ENCODE peak calls at places on chromosomes 13 and 19, in ten cellular contexts. E is progenitor cell of endocrine pancreas, J is neural progenitor cell, R is AG04450, O is NAMALWA, W is spleen, H is dermis microvascular lymphatic vessel endothelial cell, D is posterior cingulate gyrus, U is dorsolateral prefrontal cortex, X is DMS153. Q is an unnamed sample.
A peak's percentile ranks its signal among the peaks of the same experiment; 100 is the strongest.

GRCh38 chr19:9909251-9909650 is 27.1 kb downstream of the OLFM2 start:
- DNase-seq in E (no peak), J (no peak), R (no peak), O (no peak), W (no peak), H (no peak), D (no peak), U (no peak), X (no peak), Q (no peak)

GRCh38 chr19:48149430-48149829 is 20.7 kb downstream of the LIG1 start:
- DNase-seq in E (no peak), J (no peak), R (no peak), O (no peak), W (no peak), H (peak; percentile 26), D (no peak), U (no peak), X (no peak), Q (no peak)

GRCh38 chr13:50526771-50527567 is 316.5 kb downstream of the DLEU7 start:
- DNase-seq in E (no peak), J (no peak), R (no peak), O (no peak), W (no peak), H (no peak), D (no peak), U (no peak), X (peak; percentile 11), Q (no peak)

GRCh38 chr13:64633948-64634347 is 2596.2 kb downstream of the PCDH9 start:
- DNase-seq in E (no peak), J (no peak), R (no peak), O (no peak), W (no peak), H (no peak), D (no peak), U (no peak), X (no peak), Q (no peak)

GRCh38 chr13:36919206-36919832 is 719 bp downstream of the SMAD9 start:
- DNase-seq in E (peak; percentile 57), J (peak; percentile 76), R (no peak), O (no peak), W (no peak), H (peak; percentile 69), D (no peak), U (no peak), X (no peak), Q (peak; percentile 87)

GRCh38 chr19:9597027-9597426 is 12.7 kb upstream of the ZNF121 start:
- DNase-seq in E (no peak), J (no peak), R (no peak), O (no peak), W (no peak), H (no peak), D (no peak), U (no peak), X (no peak), Q (no peak)

GRCh38 chr19:6412111-6412999 is 12.3 kb downstream of the KHSRP start:
- DNase-seq in E (peak; percentile 50), J (peak; percentile 68), R (no peak), O (peak; percentile 64), W (no peak), H (peak; percentile 33), D (no peak), U (no peak), X (peak; percentile 2), Q (no peak)

GRCh38 chr13:105847532-105848295 is 687.7 kb downstream of the EFNB2 start:
- DNase-seq in E (no peak), J (no peak), R (no peak), O (no peak), W (no peak), H (peak; percentile 80), D (no peak), U (peak; percentile 50), X (peak; percentile 91), Q (no peak)

GRCh38 chr13:44362394-44363040 is 11.1 kb upstream of the SERP2 start:
- DNase-seq in E (no peak), J (no peak), R (no peak), O (no peak), W (no peak), H (peak; percentile 69), D (no peak), U (no peak), X (no peak), Q (peak; percentile 89)

GRCh38 chr13:114099191-114099590 is 33.2 kb downstream of the RASA3 start:
- DNase-seq in E (no peak), J (peak; percentile 60), R (peak; percentile 70), O (no peak), W (peak; percentile 75), H (no peak), D (peak; percentile 75), U (no peak), X (peak; percentile 16), Q (peak; percentile 96)

GRCh38 chr19:37505958-37506386 is 767 bp upstream of the ZNF793 start:
- DNase-seq in E (no peak), J (no peak), R (no peak), O (no peak), W (no peak), H (no peak), D (no peak), U (peak; percentile 4), X (no peak), Q (no peak)

GRCh38 chr13:34926513-34926912 is 15.6 kb upstream of the NBEA start:
- DNase-seq in E (no peak), J (peak; percentile 61), R (no peak), O (peak; percentile 42), W (no peak), H (peak; percentile 38), D (no peak), U (no peak), X (no peak), Q (no peak)

GRCh38 chr19:13430790-13431582 is 75.3 kb downstream of the CACNA1A start:
- DNase-seq in E (peak; percentile 22), J (peak; percentile 63), R (peak; percentile 11), O (peak; percentile 68), W (peak; percentile 73), H (peak; percentile 50), D (no peak), U (peak; percentile 49), X (no peak), Q (peak; percentile 14)

GRCh38 chr19:56076413-56076998 is 44.6 kb downstream of the ZNF787 start:
- DNase-seq in E (peak; percentile 59), J (peak; percentile 62), R (peak; percentile 15), O (peak; percentile 70), W (peak; percentile 48), H (peak; percentile 58), D (no peak), U (peak; percentile 37), X (peak; percentile 6), Q (no peak)

GRCh38 chr19:57949702-57950101 is 2.2 kb upstream of the ZNF256 start:
- DNase-seq in E (no peak), J (no peak), R (no peak), O (no peak), W (no peak), H (no peak), D (no peak), U (no peak), X (no peak), Q (no peak)

GRCh38 chr19:36939153-36939552 is 23.0 kb downstream of the ZNF568 start:
- DNase-seq in E (no peak), J (no peak), R (no peak), O (peak; percentile 17), W (no peak), H (peak; percentile 2), D (no peak), U (no peak), X (no peak), Q (no peak)

GRCh38 chr13:98959299-98959698 is 18.6 kb downstream of the DOCK9 start:
- DNase-seq in E (no peak), J (no peak), R (no peak), O (no peak), W (no peak), H (no peak), D (no peak), U (no peak), X (no peak), Q (peak; percentile 57)

GRCh38 chr19:41601771-41602170 is 25.1 kb downstream of the CEACAM4 start:
- DNase-seq in E (no peak), J (no peak), R (no peak), O (no peak), W (peak; percentile 20), H (no peak), D (no peak), U (no peak), X (no peak), Q (no peak)

GRCh38 chr19:51971624-51972023 is 15.0 kb downstream of the ZNF350 start:
- DNase-seq in E (no peak), J (peak; percentile 9), R (no peak), O (peak; percentile 8), W (no peak), H (peak; percentile 25), D (no peak), U (no peak), X (no peak), Q (no peak)

GRCh38 chr19:10991076-10991475 is 30.2 kb downstream of the SMARCA4 start:
- DNase-seq in E (no peak), J (no peak), R (no peak), O (no peak), W (no peak), H (no peak), D (no peak), U (no peak), X (no peak), Q (no peak)

GRCh38 chr19:19566306-19566705 is 28.2 kb downstream of the CILP2 start:
- DNase-seq in E (no peak), J (no peak), R (peak; percentile 41), O (no peak), W (no peak), H (no peak), D (no peak), U (no peak), X (no peak), Q (no peak)

GRCh38 chr13:45339867-45340266 is 1.1 kb downstream of the TPT1 start:
- DNase-seq in E (no peak), J (no peak), R (no peak), O (no peak), W (no peak), H (no peak), D (no peak), U (no peak), X (no peak), Q (no peak)

GRCh38 chr19:14349426-14349825 is 31.8 kb upstream of the ADGRE5 start:
- DNase-seq in E (no peak), J (no peak), R (no peak), O (no peak), W (no peak), H (no peak), D (no peak), U (no peak), X (no peak), Q (no peak)

GRCh38 chr13:104111031-104111430 is 1044.8 kb upstream of the SLC10A2 start:
- DNase-seq in E (no peak), J (no peak), R (no peak), O (no peak), W (no peak), H (no peak), D (no peak), U (no peak), X (no peak), Q (no peak)

GRCh38 chr13:42883771-42884170 is 102.4 kb downstream of the FAM216B start:
- DNase-seq in E (no peak), J (peak; percentile 32), R (no peak), O (peak; percentile 9), W (no peak), H (peak; percentile 68), D (no peak), U (no peak), X (peak; percentile 79), Q (peak; percentile 43)

GRCh38 chr13:91359071-91359470 is 11.6 kb downstream of the MIR17HG start:
- DNase-seq in E (no peak), J (no peak), R (no peak), O (peak; percentile 58), W (no peak), H (no peak), D (no peak), U (no peak), X (no peak), Q (no peak)

GRCh38 chr13:76816394-76816793 is 69.8 kb downstream of the KCTD12 start:
- DNase-seq in E (no peak), J (no peak), R (no peak), O (no peak), W (no peak), H (no peak), D (no peak), U (peak; percentile 30), X (peak; percentile 84), Q (no peak)

GRCh38 chr19:19544257-19545127 is 6.4 kb downstream of the CILP2 start:
- DNase-seq in E (no peak), J (no peak), R (no peak), O (no peak), W (no peak), H (no peak), D (no peak), U (no peak), X (no peak), Q (no peak)

Q was measured in SJSA1.